ENCODE peak calls at places on chromosomes 4 and X, in five cellular contexts. M is OCI-LY7, W is left ventricle myocardium inferior, Q is small intestine, U is upper lobe of left lung. V is an unnamed sample.

GRCh38 chrX:13076176-13076956 is 31.9 kb upstream of the FAM9C start:
- DNase-seq in M (no peak), U (no peak), Q (no peak), W (no peak), V (no peak)

GRCh38 chrX:114905251-114905650 is 112.2 kb downstream of the IL13RA2 start:
- DNase-seq in U (no peak), M (no peak), W (no peak), Q (no peak), V (no peak)

GRCh38 chr4:33714971-33715370 is 2529.3 kb downstream of the ARAP2 start:
- DNase-seq in W (no peak), Q (no peak), U (no peak), M (no peak), V (no peak)

GRCh38 chr4:141020801-141021261 is 112.4 kb downstream of the RNF150 start:
- DNase-seq in W (no peak), Q (no peak), U (no peak), M (no peak), V (no peak)

GRCh38 chr4:95869961-95870500 is 30.1 kb downstream of the PDHA2 start:
- DNase-seq in M (no peak), Q (no peak), U (no peak), W (no peak), V (no peak)

GRCh38 chr4:168141733-168142132 is 49.4 kb downstream of the ANXA10 start:
- DNase-seq in M (no peak), W (no peak), U (no peak), Q (no peak), V (no peak)

GRCh38 chr4:79367111-79367510 is 40.9 kb downstream of the GK2 start:
- DNase-seq in Q (no peak), M (no peak), U (no peak), W (no peak), V (no peak)

GRCh38 chr4:74990276-74990675 is 57.4 kb downstream of the PARM1 start:
- DNase-seq in W (no peak), Q (no peak), M (no peak), U (no peak), V (no peak)

GRCh38 chr4:142846105-142846728 is at the start of gene INPP4B:
- DNase-seq in Q (peak; percentile 44), M (no peak), U (peak; percentile 88), W (peak; percentile 53), V (no peak)

GRCh38 chr4:106062452-106062875 is 167.2 kb downstream of the NPNT start:
- DNase-seq in Q (no peak), W (no peak), U (no peak), M (no peak), V (no peak)

GRCh38 chrX:150363561-150364346 is 637 bp downstream of the MAMLD1 start:
- DNase-seq in U (peak; percentile 83), W (peak; percentile 19), Q (no peak), M (no peak), V (no peak)

GRCh38 chr4:81541546-81541945 is 69.8 kb upstream of the RASGEF1B start:
- DNase-seq in U (no peak), Q (no peak), W (no peak), M (no peak), V (no peak)

GRCh38 chr4:54945838-54946237 is 179.6 kb downstream of the KDR start:
- DNase-seq in M (peak; percentile 26), Q (no peak), W (no peak), U (no peak), V (no peak)

GRCh38 chrX:12814434-12814833 is 23.2 kb downstream of the PRPS2 start:
- DNase-seq in Q (peak; percentile 35), M (peak; percentile 69), U (no peak), W (no peak), V (no peak)

GRCh38 chrX:2837961-2838360 is 9.2 kb downstream of the GYG2 start:
- DNase-seq in U (no peak), Q (no peak), W (no peak), M (no peak), V (no peak)

GRCh38 chr4:151792995-151793394 is 32.2 kb upstream of the GATB start:
- DNase-seq in Q (no peak), U (no peak), W (no peak), M (no peak), V (no peak)

GRCh38 chr4:6055436-6055835 is 37.2 kb upstream of the C4orf50 start:
- DNase-seq in M (no peak), U (no peak), Q (no peak), W (no peak), V (no peak)

GRCh38 chr4:118772149-118773081 is 63.5 kb downstream of the SEC24D start:
- DNase-seq in Q (peak; percentile 48), W (no peak), M (peak; percentile 67), U (no peak), V (no peak)

GRCh38 chr4:37938208-37938607 is 22.0 kb upstream of the PTTG2 start:
- DNase-seq in Q (no peak), U (no peak), M (no peak), W (no peak), V (no peak)

GRCh38 chrX:17923546-17923945 is 62.4 kb upstream of the RAI2 start:
- DNase-seq in Q (peak; percentile 0), M (no peak), U (no peak), W (no peak), V (no peak)

GRCh38 chr4:128635939-128636551 is 173.5 kb upstream of the JADE1 start:
- DNase-seq in W (no peak), M (no peak), Q (no peak), U (no peak), V (no peak)

GRCh38 chr4:71184195-71184781 is 154.5 kb upstream of the SLC4A4 start:
- DNase-seq in U (no peak), M (peak; percentile 68), Q (peak; percentile 86), W (no peak), V (no peak)

GRCh38 chrX:56763556-56764152 is 34.6 kb downstream of the NBDY start:
- DNase-seq in M (no peak), W (no peak), U (no peak), Q (no peak), V (peak; percentile 83)

GRCh38 chr4:56134272-56134671 is 185.5 kb downstream of the CEP135 start:
- DNase-seq in U (no peak), M (no peak), W (peak; percentile 19), Q (no peak), V (no peak)

GRCh38 chr4:154082760-154083530 is 294.1 kb upstream of the SFRP2 start:
- DNase-seq in U (no peak), Q (no peak), M (peak; percentile 8), W (no peak), V (no peak)

GRCh38 chrX:116272881-116273280 is 102.3 kb downstream of the AGTR2 start:
- DNase-seq in M (no peak), W (no peak), U (no peak), Q (peak; percentile 66), V (no peak)

GRCh38 chr4:6548201-6548881 is 26.6 kb upstream of the MAN2B2 start:
- DNase-seq in U (no peak), Q (peak; percentile 6), M (peak; percentile 19), W (peak; percentile 26), V (no peak)

GRCh38 chrX:63186137-63186536 is 165.0 kb downstream of the SPIN4 start:
- DNase-seq in W (no peak), U (no peak), Q (no peak), M (no peak), V (no peak)

GRCh38 chrX:40247848-40248622 is 150.3 kb upstream of the BCOR start:
- DNase-seq in Q (no peak), M (no peak), U (no peak), W (no peak), V (no peak)

GRCh38 chr4:5043579-5043978 is 7.7 kb upstream of the STK32B start:
- DNase-seq in M (no peak), Q (no peak), U (no peak), W (no peak), V (peak; percentile 49)

GRCh38 chr4:81207793-81208192 is 7.2 kb downstream of the PRKG2 start:
- DNase-seq in W (no peak), U (no peak), M (no peak), Q (peak; percentile 79), V (no peak)

GRCh38 chr4:121307441-121308327 is 73.1 kb downstream of the QRFPR start:
- DNase-seq in U (no peak), Q (peak; percentile 32), M (peak; percentile 28), W (no peak), V (no peak)

GRCh38 chrX:18574591-18574990 is 97.3 kb downstream of the RS1 start:
- DNase-seq in U (no peak), M (no peak), Q (peak; percentile 27), W (peak; percentile 22), V (no peak)

GRCh38 chr4:156615066-156615514 is 356.5 kb downstream of the PDGFC start:
- DNase-seq in W (no peak), U (no peak), M (no peak), Q (no peak), V (no peak)

GRCh38 chr4:79748835-79749234 is 324.2 kb downstream of the ANTXR2 start:
- DNase-seq in M (no peak), Q (no peak), W (no peak), U (no peak), V (no peak)

GRCh38 chr4:36207367-36207766 is 36.9 kb downstream of the ARAP2 start:
- DNase-seq in M (no peak), Q (no peak), U (no peak), W (no peak), V (no peak)
- H3K27ac ChIP-seq in M (no peak overlapping the region), Q (no peak overlapping the region), U (no peak overlapping the region), W (no peak overlapping the region), V (no peak overlapping the region)

GRCh38 chr4:150140774-150141400 is 62.6 kb downstream of the DCLK2 start:
- DNase-seq in M (no peak), Q (no peak), U (no peak), W (no peak), V (no peak)
- H3K27ac ChIP-seq in M (no peak overlapping the region), Q (no peak overlapping the region), U (no peak overlapping the region), W (no peak overlapping the region), V (no peak overlapping the region)

GRCh38 chr4:67714955-67715354 is 14.0 kb upstream of the UBA6 start:
- DNase-seq in U (no peak), W (no peak), M (no peak), Q (no peak), V (no peak)

GRCh38 chr4:67713531-67714247 is 12.7 kb upstream of the UBA6 start:
- DNase-seq in Q (no peak), U (no peak), M (no peak), W (no peak), V (no peak)

GRCh38 chr4:67712000-67712625 is 11.2 kb upstream of the UBA6 start:
- DNase-seq in M (no peak), U (no peak), Q (no peak), W (no peak), V (no peak)

GRCh38 chr4:67712650-67713530 is 11.9 kb upstream of the UBA6 start:
- DNase-seq in M (no peak), U (no peak), W (no peak), Q (no peak), V (no peak)

GRCh38 chr4:67714248-67714583 is 13.3 kb upstream of the UBA6 start:
- DNase-seq in U (no peak), Q (no peak), W (no peak), M (no peak), V (no peak)
- H3K27ac ChIP-seq in U (no peak overlapping the region), Q (no peak overlapping the region), W (no peak overlapping the region), M (no peak overlapping the region), V (no peak overlapping the region)

DNA sequence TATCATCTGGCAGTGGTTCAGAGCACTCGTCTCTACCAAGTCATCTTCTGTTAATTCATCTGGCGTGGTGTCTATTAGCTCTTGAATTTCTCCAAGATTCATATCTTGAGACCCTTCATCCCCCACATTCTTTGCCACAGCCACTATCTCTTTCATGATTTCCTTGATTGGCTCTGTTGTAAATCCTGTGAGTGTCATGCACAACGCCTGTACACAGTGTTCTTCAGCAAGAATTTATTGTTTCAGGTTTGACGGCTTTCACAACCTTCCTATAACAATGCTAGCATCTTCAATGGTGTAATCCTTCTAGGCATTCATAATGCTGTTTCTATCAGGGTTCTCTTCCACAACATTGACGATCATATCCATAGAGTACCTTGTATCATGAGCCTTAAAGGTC is 30.9 kb downstream of the MGST2 start:
- DNase-seq in Q (no peak), M (no peak), W (no peak), U (no peak), V (no peak)
- H3K27ac ChIP-seq in Q (no peak overlapping the region), M (no peak overlapping the region), W (no peak overlapping the region), U (no peak overlapping the region), V (no peak overlapping the region)